ENCODE peak calls at places on chromosome 13, in five cellular contexts. D is brain microvascular endothelial cell, R is hepatocyte, F is neural crest cell, L is heart right ventricle. M is an unnamed sample.
A peak's percentile ranks its signal among the peaks of the same experiment; 100 is the strongest.

GRCh38 chr13:83878691-83879410 is 3.4 kb downstream of the SLITRK1 start:
- DNase-seq in L (no peak), F (peak; percentile 25), R (no peak), D (no peak), M (no peak)

GRCh38 chr13:88627071-88627470 is 955.9 kb downstream of the SLITRK5 start:
- DNase-seq in R (no peak), D (no peak), F (no peak), L (no peak), M (no peak)

GRCh38 chr13:38409771-38410170 is 60.1 kb downstream of the UFM1 start:
- DNase-seq in F (no peak), D (no peak), L (no peak), R (no peak), M (no peak)

GRCh38 chr13:76667551-76667950 is 218.7 kb downstream of the KCTD12 start:
- DNase-seq in F (no peak), D (peak; percentile 61), R (peak; percentile 27), L (no peak), M (no peak)

GRCh38 chr13:20566424-20566916 is 487 bp upstream of the IFT88 start:
- DNase-seq in F (no peak), L (no peak), D (peak; percentile 58), R (peak; percentile 90), M (peak; percentile 25)

GRCh38 chr13:72194531-72194930 is 327.5 kb upstream of the DACH1 start:
- DNase-seq in F (no peak), R (peak; percentile 18), L (no peak), D (no peak), M (no peak)

GRCh38 chr13:44435142-44435982 is 61.7 kb downstream of the SERP2 start:
- DNase-seq in D (peak; percentile 99), F (peak; percentile 87), L (peak; percentile 91), R (peak; percentile 98), M (peak; percentile 89)

GRCh38 chr13:70457474-70457873 is 349.2 kb upstream of the KLHL1 start:
- DNase-seq in D (peak; percentile 28), F (no peak), L (no peak), R (peak; percentile 44), M (no peak)

GRCh38 chr13:92390217-92390616 is 836.4 kb upstream of the GPC6 start:
- DNase-seq in F (no peak), L (no peak), D (no peak), R (peak; percentile 8), M (no peak)

GRCh38 chr13:47611664-47612288 is 389.3 kb downstream of the SUCLA2 start:
- DNase-seq in D (peak; percentile 66), F (no peak), L (no peak), R (no peak), M (no peak)

GRCh38 chr13:30266751-30267150 is 40.6 kb downstream of the KATNAL1 start:
- DNase-seq in L (no peak), R (no peak), F (no peak), D (no peak), M (no peak)

DNA sequence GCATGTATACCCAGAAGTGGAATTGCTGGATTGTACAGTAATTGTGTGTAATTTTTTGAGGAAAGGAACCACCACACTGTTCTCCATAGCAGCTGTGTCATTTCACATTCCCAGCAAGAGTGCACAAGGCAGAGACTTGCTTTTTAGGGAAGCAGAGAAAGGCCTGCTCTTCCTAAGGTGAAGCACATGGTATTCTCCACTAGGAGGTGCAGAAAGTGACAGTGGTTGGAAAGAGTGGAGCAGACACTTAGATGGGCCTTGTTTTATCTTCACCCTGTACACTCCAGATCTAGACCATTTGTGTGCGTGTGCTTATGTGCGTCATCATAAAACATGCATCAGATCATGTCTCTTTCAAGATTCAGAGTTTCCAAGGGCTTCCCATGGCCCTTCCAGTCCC is 35.0 kb downstream of the FAM124A start:
- DNase-seq in L (no peak), F (no peak), R (no peak), D (no peak), M (no peak)
- TF ChIP-seq CTCF in L (no peak), F (no peak), R (no peak), D (no peak), M (no peak)

DNA sequence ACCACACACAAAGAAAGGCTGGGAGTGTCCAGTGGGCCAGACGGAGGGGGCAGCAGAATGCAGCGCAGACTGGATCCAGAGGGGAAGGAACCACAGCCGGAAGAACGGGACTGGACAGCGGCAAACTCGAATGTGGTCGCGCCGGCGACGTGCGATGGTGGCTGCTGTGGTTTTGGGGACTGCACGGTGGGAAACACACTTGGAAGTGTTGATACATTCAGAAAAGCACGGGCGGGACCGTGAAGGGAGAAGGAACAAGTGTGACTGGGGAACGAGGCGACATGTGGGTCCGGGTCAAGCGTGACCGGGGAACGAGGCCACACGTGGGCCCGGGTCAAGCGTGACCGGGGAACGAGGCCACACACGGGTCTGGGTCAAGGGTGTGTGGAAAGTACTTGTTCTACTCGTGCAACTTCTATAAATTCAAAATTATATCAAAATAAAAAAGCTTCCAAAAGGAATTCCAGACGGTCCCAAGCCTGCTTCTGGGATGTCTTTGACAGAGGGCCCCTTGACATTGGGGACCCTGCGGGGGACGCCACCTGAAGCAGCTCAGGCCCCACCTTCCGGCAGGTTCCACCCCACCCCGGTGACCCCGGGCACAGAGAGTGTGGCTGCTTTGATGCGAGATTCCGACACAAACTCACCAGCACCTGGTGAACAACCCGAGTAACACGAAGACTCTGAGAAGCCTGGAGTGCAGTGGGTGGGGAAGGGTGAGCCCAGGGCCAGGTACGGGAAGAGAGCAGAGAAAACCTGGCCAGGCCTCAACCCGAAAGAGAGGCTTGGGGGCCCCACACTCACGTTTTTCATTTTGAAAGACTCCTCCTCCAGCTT is 25.1 kb upstream of the C13orf46 start:
- DNase-seq in F (no peak), D (no peak), R (no peak), L (peak; percentile 15), M (no peak)
- TF ChIP-seq CTCF in F (no peak), D (no peak), R (no peak), L (no peak), M (no peak)

GRCh38 chr13:114314074-114314912 is at the start of gene CHAMP1:
- DNase-seq in D (peak; percentile 93), R (peak; percentile 98), F (peak; percentile 94), L (peak; percentile 98), M (peak; percentile 88)
- TF ChIP-seq CTCF in D (no peak), R (no peak), F (peak; percentile 13), L (no peak), M (no peak)

GRCh38 chr13:111153279-111153976 is 38.3 kb downstream of the ARHGEF7 start:
- DNase-seq in L (peak; percentile 95), D (peak; percentile 86), F (peak; percentile 91), R (peak; percentile 96), M (peak; percentile 79)
- TF ChIP-seq CTCF in L (no peak), D (peak; percentile 20), F (peak; percentile 0), R (peak; percentile 22), M (no peak)

DNA sequence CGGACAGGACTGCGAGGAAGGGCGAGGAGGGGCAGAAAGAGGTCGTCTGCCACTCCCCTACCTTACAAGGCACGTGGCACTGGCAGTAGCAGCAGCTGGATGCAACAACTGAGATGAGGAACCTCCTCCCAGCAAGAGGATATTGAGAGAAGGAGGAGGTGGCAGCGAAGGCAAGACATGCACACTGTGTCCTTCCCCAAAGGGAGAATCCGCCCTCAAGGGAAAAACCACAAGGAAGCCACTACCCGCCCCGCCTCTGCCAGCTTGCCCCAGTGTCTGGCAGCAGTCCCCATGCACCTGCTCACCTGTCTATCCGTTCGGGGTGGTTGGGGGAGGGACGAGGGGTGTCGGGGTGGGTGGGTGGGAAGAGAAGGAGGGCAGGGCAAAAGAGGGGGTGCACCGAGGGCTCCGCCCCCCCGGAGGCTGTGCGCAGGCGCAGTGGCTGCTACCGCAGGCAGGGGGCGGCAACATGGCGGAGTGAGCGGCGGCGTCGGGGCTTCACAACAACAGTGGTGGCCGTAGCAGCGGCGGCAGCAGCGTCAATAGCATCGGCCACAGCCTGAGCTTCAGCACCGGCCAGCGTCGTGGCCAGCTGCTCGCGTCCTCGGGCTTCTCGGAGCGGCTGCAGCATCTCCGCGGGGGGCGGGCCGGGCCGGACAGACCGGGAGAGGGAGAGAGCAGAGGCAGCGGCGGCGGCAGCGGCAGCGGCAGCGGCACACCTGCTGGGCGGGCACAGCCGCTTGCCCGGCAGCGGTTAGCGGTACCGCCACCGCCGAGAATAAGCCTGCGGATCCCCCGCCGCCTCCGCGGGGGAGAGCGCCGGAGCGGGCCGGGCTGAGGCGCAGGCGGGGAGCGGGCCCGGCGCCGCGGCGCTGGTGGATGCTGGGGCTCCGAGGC is at the start of gene NBEA:
- DNase-seq in F (peak; percentile 76), L (peak; percentile 87), R (peak; percentile 87), D (peak; percentile 19), M (peak; percentile 60)
- TF ChIP-seq CTCF in F (peak; percentile 33), L (peak; percentile 46), R (no peak), D (peak; percentile 28), M (no peak)

DNA sequence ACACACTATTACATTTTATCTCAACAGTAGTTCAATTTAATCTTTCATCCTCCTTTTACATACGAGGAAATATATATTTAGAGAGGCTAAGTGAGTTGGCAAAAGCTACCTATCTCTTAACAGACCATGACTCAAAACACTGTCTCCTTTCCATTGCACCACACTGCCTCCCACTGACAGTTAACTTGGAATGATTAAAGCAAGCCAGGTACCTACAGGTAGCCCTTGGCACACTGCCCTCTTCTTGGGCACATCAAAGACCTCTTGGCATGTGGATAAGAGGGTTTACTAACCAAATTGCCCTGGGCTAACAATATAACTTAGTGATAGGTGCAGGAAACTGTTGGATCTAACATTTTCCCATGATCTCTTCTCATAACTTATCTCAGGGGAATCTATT is 1.9 kb downstream of the ABHD13 start:
- DNase-seq in L (no peak), F (no peak), D (no peak), R (peak; percentile 32), M (no peak)
- TF ChIP-seq CTCF in L (no peak), F (no peak), D (no peak), R (peak; percentile 15), M (no peak)

GRCh38 chr13:111020021-111020420 is 95.1 kb upstream of the ARHGEF7 start:
- DNase-seq in R (no peak), D (no peak), L (no peak), F (no peak), M (no peak)

GRCh38 chr13:111022241-111022640 is 92.9 kb upstream of the ARHGEF7 start:
- DNase-seq in L (no peak), D (no peak), R (no peak), F (no peak), M (no peak)

GRCh38 chr13:111020546-111020945 is 94.6 kb upstream of the ARHGEF7 start:
- DNase-seq in R (no peak), F (no peak), L (no peak), D (no peak), M (no peak)

GRCh38 chr13:111021270-111021669 is 93.8 kb upstream of the ARHGEF7 start:
- DNase-seq in F (no peak), D (no peak), L (no peak), R (no peak), M (no peak)

GRCh38 chr13:111017755-111018487 is 97.2 kb upstream of the ARHGEF7 start:
- DNase-seq in L (no peak), R (no peak), F (no peak), D (no peak), M (no peak)
- TF ChIP-seq CTCF in L (no peak), R (no peak), F (no peak), D (no peak), M (no peak)

GRCh38 chr13:99505814-99506269 is 4.6 kb downstream of the TM9SF2 start:
- DNase-seq in F (no peak), L (no peak), D (no peak), R (no peak), M (no peak)
- TF ChIP-seq CTCF in F (peak; percentile 72), L (peak; percentile 31), D (no peak), R (peak; percentile 51), M (no peak)

DNA sequence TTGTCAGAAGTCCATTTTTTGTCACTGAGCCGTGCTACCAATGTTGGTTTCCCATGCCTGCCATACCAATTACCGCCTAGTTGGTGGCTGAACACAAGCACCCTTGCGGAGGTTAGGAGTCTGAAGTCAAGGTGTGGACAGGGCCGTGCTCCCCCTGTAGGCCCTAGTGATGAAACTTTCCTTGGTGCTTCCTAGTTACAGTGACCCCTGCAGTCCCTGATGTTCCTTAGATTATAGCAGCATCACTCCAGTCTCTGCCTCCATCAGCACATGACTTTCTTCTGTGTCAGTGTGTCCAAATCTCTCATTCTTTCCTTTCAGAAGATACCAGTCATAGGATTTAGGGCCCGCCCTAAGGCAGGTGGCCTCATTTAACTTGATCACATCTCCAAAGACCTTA is 99.0 kb downstream of the MYO16 start:
- DNase-seq in F (no peak), R (no peak), L (no peak), D (no peak), M (no peak)
- TF ChIP-seq CTCF in F (peak; percentile 28), R (no peak), L (no peak), D (peak; percentile 27), M (no peak)